ENCODE peak calls at places on chromosome 21, in five cellular contexts. B is fibroblast of lung, K is thyroid gland, I is A549, H is tibial nerve. E is an unnamed sample.

GRCh38 chr21:35616090-35616489 is 444.2 kb downstream of the SETD4 start:
- DNase-seq in I (peak; percentile 1), K (no peak), H (peak; percentile 13), B (peak; percentile 52), E (no peak)

GRCh38 chr21:15848632-15849031 is 118.8 kb downstream of the USP25 start:
- DNase-seq in H (no peak), B (peak; percentile 75), K (no peak), I (peak; percentile 7), E (no peak)

GRCh38 chr21:26563977-26564503 is 9.0 kb downstream of the CYYR1 start:
- DNase-seq in B (no peak), I (no peak), H (no peak), K (no peak), E (no peak)

GRCh38 chr21:31557421-31557955 is 102.0 kb upstream of the SOD1 start:
- DNase-seq in K (no peak), I (no peak), B (no peak), H (no peak), E (no peak)

GRCh38 chr21:20266369-20266710 is 731.9 kb upstream of the NCAM2 start:
- DNase-seq in B (no peak), K (no peak), I (no peak), H (no peak), E (no peak)

GRCh38 chr21:29504751-29505321 is 206.1 kb downstream of the BACH1 start:
- DNase-seq in B (peak; percentile 90), K (no peak), I (no peak), H (no peak), E (peak; percentile 39)

GRCh38 chr21:32278068-32278467 is 781 bp downstream of the MIS18A start:
- DNase-seq in H (no peak), B (no peak), I (no peak), K (no peak), E (no peak)

GRCh38 chr21:32587112-32587511 is 1.8 kb upstream of the TCP10L start:
- DNase-seq in I (no peak), B (no peak), K (no peak), H (no peak), E (no peak)

GRCh38 chr21:25283720-25284119 is 323.6 kb downstream of the MRPL39 start:
- DNase-seq in K (no peak), H (no peak), I (no peak), B (peak; percentile 25), E (peak; percentile 52)

GRCh38 chr21:30238168-30238567 is 22.3 kb upstream of the CLDN8 start:
- DNase-seq in H (no peak), K (no peak), B (no peak), I (no peak), E (no peak)

GRCh38 chr21:31730687-31731111 is 1.2 kb downstream of the SCAF4 start:
- DNase-seq in B (no peak), I (peak; percentile 10), H (peak; percentile 13), K (no peak), E (peak; percentile 26)

GRCh38 chr21:29104239-29104708 is 26.2 kb upstream of the MAP3K7CL start:
- DNase-seq in I (no peak), B (peak; percentile 47), K (no peak), H (no peak), E (no peak)

GRCh38 chr21:32868631-32869454 is 97.3 kb upstream of the PAXBP1 start:
- DNase-seq in I (no peak), K (no peak), H (no peak), B (no peak), E (no peak)

DNA sequence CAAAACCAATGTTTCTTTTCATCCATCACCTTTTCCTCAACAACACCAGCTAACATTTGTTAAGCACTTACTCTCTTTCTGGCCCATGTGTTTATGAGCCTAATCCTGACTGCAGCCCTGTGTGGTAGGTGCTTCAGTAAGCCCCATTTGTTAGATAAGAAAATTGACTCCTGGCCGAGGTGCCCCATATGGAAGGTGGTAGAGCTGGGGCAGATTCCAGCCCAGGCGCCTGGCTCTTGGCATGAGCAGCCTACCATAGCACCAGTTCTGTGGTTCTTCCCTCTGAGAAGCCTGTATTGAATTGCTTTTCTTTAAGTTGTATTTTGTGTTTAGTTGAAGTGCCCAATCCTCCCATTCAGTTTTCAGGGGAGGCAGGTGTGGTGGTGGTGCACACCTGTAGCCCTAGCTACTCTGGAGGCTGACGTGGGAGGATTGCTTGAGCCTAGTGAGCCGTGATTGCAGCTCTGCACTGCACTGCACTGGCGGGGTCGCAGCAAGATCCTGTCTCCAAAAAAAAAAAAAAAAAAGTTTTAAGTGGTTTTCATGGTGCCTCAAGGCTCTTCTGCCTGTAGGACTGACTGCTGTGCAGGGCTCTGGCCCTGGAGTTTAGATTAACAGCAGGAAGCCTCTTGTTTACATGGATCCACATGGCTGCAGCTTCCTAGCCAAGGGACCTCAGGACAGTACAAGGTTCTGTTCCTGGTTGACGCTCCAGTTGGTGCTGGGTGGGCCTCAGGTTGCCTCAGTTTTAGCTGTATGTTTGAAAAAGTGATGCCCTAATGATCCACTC is 125.9 kb downstream of the MRPS6 start:
- DNase-seq in I (no peak), H (no peak), K (peak; percentile 41), B (no peak), E (no peak)
- H3K4me3 ChIP-seq in I (no peak overlapping the region), H (no peak overlapping the region), K (no peak overlapping the region), B (no peak overlapping the region), E (no peak overlapping the region)

DNA sequence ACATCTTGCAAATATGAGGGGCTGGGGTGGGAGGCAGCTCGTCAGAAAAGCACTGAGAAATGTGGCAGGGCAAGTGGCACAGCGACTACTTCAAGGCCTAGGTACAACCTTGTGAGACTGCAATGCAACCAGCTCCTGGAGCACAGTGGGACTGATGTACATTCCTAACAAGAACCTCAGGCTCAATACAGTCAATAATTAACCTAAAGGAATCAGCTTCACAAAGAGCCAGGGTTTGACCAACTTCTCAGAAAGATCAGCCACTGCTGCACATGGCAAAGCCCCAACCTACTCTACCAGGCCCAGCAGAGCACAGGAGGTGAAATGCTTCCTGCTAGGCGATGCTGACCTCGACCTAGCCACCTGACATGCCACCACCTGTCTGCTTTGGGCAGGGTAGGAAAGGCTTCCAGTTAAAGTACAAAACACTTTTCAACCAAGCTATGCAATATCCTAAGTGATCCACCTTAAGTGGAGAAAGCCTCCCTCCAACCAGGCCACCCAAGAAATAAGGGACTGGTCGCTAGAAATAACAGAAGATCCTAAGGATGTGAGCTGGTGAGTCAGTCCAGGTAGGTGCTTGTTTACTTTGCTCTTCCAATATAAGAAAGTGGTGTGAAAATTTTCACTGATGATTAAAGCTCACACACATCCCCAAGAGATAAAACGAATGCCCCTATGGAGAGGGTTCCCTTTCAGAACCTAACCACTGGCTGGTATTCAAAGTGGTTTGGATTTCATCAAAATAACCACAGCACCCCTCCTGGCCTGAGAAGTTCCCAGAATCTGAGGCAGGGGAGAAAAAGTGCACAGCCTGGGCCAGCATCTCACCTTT is 2.1 kb downstream of the RIPK4 start:
- DNase-seq in K (no peak), H (no peak), I (no peak), B (no peak), E (no peak)
- H3K4me3 ChIP-seq in K (no peak overlapping the region), H (no peak overlapping the region), I (peak overlapping the region; percentile 92), B (no peak overlapping the region), E (no peak overlapping the region)

DNA sequence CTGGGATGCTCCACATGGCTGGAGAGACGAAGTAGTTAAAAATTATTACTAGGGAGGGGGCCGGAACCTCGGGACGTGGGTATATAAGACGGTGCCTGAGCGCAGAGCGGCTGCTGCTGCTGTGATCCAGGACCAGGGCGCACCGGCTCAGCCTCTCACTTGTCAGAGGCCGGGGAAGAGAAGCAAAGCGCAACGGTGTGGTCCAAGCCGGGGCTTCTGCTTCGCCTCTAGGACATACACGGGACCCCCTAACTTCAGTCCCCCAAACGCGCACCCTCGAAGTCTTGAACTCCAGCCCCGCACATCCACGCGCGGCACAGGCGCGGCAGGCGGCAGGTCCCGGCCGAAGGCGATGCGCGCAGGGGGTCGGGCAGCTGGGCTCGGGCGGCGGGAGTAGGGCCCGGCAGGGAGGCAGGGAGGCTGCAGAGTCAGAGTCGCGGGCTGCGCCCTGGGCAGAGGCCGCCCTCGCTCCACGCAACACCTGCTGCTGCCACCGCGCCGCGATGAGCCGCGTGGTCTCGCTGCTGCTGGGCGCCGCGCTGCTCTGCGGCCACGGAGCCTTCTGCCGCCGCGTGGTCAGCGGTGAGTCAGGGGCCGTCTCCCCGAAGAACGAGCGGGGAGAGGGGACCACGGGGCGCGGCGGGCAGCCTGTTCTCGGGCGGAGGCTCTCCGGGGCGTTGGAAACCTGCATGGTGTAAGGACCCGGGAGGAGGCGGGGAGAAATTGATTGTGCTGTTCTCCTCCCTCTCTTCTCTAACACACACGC is at the start of gene CHODL:
- DNase-seq in H (no peak), I (no peak), B (peak; percentile 1), K (no peak), E (no peak)
- H3K4me3 ChIP-seq in H (peak within 1 kb of the TSS; percentile 45), I (no peak within 1 kb of the TSS), B (no peak within 1 kb of the TSS), K (no peak within 1 kb of the TSS), E (peak within 1 kb of the TSS; percentile 21)

DNA sequence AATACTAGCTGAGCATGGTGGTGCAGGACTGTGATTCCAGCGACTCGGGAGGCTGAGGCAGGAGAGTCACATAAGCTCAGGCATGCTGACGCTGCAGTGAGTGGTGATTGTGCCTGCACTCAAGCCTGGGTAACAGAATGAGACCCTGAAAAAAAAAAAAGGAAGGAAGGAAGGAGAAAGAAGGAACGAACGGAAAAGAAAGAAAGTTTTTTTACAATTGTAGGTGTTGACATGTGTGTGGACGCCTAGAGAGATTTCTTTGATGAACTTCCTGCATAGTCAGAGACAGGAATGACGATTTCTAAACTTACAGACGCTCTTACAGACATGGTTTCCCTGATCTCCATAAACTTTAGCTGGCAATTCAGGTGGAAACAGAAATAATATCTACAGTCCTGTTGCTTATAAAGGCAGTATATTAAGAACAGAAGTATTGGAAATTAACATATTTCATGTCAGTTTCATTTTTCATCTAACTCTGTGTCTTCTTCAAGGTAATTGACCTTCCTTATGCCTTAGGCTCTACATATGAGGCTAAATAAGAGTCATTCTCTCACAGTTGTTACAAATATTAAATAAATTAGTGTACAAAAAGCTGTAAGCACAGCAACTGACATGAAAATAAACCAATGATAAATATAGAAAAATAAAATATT is 4.1 kb downstream of the SAMSN1 start:
- DNase-seq in I (no peak), H (no peak), K (no peak), B (no peak), E (no peak)
- H3K4me3 ChIP-seq in I (no peak overlapping the region), H (peak overlapping the region; percentile 9), K (no peak overlapping the region), B (no peak overlapping the region), E (no peak overlapping the region)

GRCh38 chr21:46056450-46056903 is 41.4 kb upstream of the COL6A2 start:
- DNase-seq in H (peak; percentile 65), K (no peak), I (no peak), B (peak; percentile 93), E (peak; percentile 41)
- H3K4me3 ChIP-seq in H (no peak overlapping the region), K (no peak overlapping the region), I (no peak overlapping the region), B (no peak overlapping the region), E (no peak overlapping the region)

GRCh38 chr21:44854664-44855446 is 18.6 kb downstream of the PTTG1IP start:
- DNase-seq in K (no peak), I (no peak), B (no peak), H (no peak), E (no peak)
- H3K4me3 ChIP-seq in K (no peak overlapping the region), I (no peak overlapping the region), B (no peak overlapping the region), H (no peak overlapping the region), E (no peak overlapping the region)

DNA sequence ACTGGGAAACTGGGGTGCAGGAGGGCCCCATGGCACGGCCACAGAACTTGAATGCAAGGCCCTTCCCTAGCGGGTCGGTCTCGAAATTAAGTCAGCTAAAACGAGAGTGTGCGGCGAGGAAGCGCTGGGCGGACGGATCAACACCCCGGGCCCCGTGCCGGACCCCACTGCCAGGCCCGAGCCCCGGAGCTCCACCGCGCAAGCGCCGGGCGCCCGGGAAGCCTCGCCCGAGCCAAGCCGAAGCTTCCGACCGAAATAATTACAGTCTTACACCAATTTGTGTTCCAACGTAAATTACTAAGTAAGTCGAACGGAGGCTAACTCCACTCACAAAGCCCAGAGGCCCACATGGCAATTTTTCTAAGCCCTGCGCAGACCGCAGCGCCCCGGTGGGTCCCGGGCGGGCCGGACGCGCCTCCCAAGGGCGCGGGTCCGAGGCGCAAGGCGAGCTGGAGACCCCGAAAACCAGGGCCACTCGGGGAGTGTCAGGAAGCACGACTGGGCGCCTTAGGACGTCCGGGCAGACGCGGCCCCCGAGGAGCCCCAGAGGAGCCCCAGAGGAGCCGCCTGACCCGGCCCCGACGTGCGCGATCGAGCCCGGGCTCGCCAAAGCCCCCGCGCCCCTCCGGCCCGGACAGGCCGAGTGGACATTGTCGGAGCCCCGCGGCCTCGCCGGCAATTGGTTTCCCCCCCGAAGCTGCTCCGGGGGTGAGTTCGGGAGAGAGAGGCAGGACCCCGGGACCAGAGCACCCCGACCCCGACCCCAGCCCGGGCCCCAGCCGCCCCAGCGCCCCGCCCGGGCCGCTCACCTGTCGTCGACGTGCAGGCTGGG is 585 bp downstream of the RIPK4 start:
- DNase-seq in I (no peak), K (peak; percentile 52), B (no peak), H (no peak), E (no peak)
- H3K4me3 ChIP-seq in I (peak overlapping the region; percentile 92), K (peak overlapping the region; percentile 58), B (no peak overlapping the region), H (peak overlapping the region; percentile 42), E (peak overlapping the region; percentile 46)

E was measured in cardiac muscle cell.